ENCODE peak calls at places on chromosomes 3 and 15, in four cellular contexts. G is OCI-LY7, C is adipocyte, P is activated gamma-delta T cell treated with Interleukin-2 at 50 U/mL for 16 hours. U is an unnamed sample.

GRCh38 chr3:157279237-157279636 is 119.3 kb upstream of the CCNL1 start:
- DNase-seq in C (no peak), G (no peak), P (no peak), U (no peak)

GRCh38 chr15:51281368-51281967 is 56.9 kb downstream of the CYP19A1 start:
- DNase-seq in C (peak; percentile 66), P (no peak), G (peak; percentile 14), U (peak; percentile 83)

GRCh38 chr3:66390013-66390412 is 110.8 kb downstream of the LRIG1 start:
- DNase-seq in P (no peak), C (no peak), G (peak; percentile 70), U (no peak)

GRCh38 chr3:132507657-132508056 is 89.4 kb upstream of the ACKR4 start:
- DNase-seq in P (no peak), G (no peak), C (no peak), U (no peak)

GRCh38 chr3:11452988-11453847 is 181.0 kb downstream of the ATG7 start:
- DNase-seq in G (no peak), P (no peak), C (peak; percentile 65), U (peak; percentile 58)

GRCh38 chr3:76011121-76011520 is 225.8 kb upstream of the ZNF717 start:
- DNase-seq in G (no peak), C (no peak), P (no peak), U (no peak)

GRCh38 chr15:66405605-66406004 is 18.9 kb downstream of the MAP2K1 start:
- DNase-seq in G (no peak), P (no peak), C (peak; percentile 7), U (no peak)

GRCh38 chr3:52446631-52447511 is 2.0 kb upstream of the SEMA3G start:
- DNase-seq in C (peak; percentile 82), G (peak; percentile 84), P (peak; percentile 70), U (peak; percentile 81)

GRCh38 chr3:46895204-46895660 is 17.7 kb downstream of the PTH1R start:
- DNase-seq in G (peak; percentile 74), C (peak; percentile 83), P (peak; percentile 81), U (peak; percentile 78)